ENCODE peak calls at places on chromosome 20, in six cellular contexts. S, D, B, J, X and P are unnamed samples.

GRCh38 chr20:46699651-46700359 is 9.6 kb upstream of the SLC2A10 start:
- DNase-seq in S (no peak), D (peak; percentile 35), B (no peak), J (no peak), X (no peak), P (no peak)

GRCh38 chr20:37484386-37484785 is 36.7 kb upstream of the NNAT start:
- DNase-seq in S (no peak), D (no peak), B (no peak), J (no peak), X (no peak), P (no peak)

GRCh38 chr20:48673485-48673884 is 154.3 kb downstream of the PREX1 start:
- DNase-seq in S (no peak), D (no peak), B (no peak), J (no peak), X (no peak), P (no peak)

GRCh38 chr20:3680701-3681351 is 984 bp downstream of the ADAM33 start:
- DNase-seq in S (no peak), D (no peak), B (no peak), J (no peak), X (no peak), P (no peak)

GRCh38 chr20:14947536-14947935 is 610.1 kb upstream of the FLRT3 start:
- DNase-seq in S (no peak), D (no peak), B (no peak), J (no peak), X (no peak), P (no peak)

GRCh38 chr20:50587291-50587961 is 77.2 kb downstream of the PTPN1 start:
- DNase-seq in S (no peak), D (no peak), B (no peak), J (no peak), X (no peak), P (no peak)

GRCh38 chr20:41714030-41714429 is 95.9 kb upstream of the CHD6 start:
- DNase-seq in S (no peak), D (no peak), B (no peak), J (no peak), X (no peak), P (no peak)

GRCh38 chr20:2236266-2236665 is 59.5 kb upstream of the TGM3 start:
- DNase-seq in S (no peak), D (no peak), B (no peak), J (no peak), X (peak; percentile 37), P (no peak)

GRCh38 chr20:53712212-53712977 is 118.8 kb upstream of the ZNF217 start:
- DNase-seq in S (no peak), D (no peak), B (no peak), J (no peak), X (no peak), P (no peak)

GRCh38 chr20:46638367-46639274 is 12.6 kb downstream of the SLC13A3 start:
- DNase-seq in S (no peak), D (no peak), B (no peak), J (no peak), X (no peak), P (no peak)